ENCODE peak calls at places on chromosomes 11 and 22, in five cellular contexts. F is naive thymus-derived CD4-positive, alpha-beta T cell; L is lower lobe of right lung; I is OCI-LY7; T is upper lobe of right lung. Z is an unnamed sample.

GRCh38 chr11:74570266-74571061 is 21.9 kb upstream of the POLD3 start:
- DNase-seq in F (no peak), L (no peak), I (peak; percentile 59), T (no peak), Z (no peak)

GRCh38 chr11:68383976-68384501 is 71.6 kb downstream of the LRP5 start:
- DNase-seq in F (peak; percentile 44), L (peak; percentile 77), I (peak; percentile 56), T (no peak), Z (peak; percentile 71)

GRCh38 chr11:17063171-17064002 is 14.1 kb downstream of the RPS13 start:
- DNase-seq in F (no peak), L (peak; percentile 78), I (peak; percentile 32), T (peak; percentile 82), Z (no peak)

GRCh38 chr11:33178443-33179154 is 17.3 kb upstream of the CSTF3 start:
- DNase-seq in F (no peak), L (no peak), I (no peak), T (no peak), Z (no peak)

GRCh38 chr11:66891849-66892660 is 35.2 kb downstream of the LRFN4 start:
- DNase-seq in F (no peak), L (no peak), I (no peak), T (no peak), Z (peak; percentile 31)

GRCh38 chr11:82765466-82766034 is 31.9 kb upstream of the FAM181B start:
- DNase-seq in F (peak; percentile 22), L (no peak), I (no peak), T (no peak), Z (no peak)

GRCh38 chr11:10351435-10351767 is 46.5 kb downstream of the ADM start:
- DNase-seq in F (no peak), L (no peak), I (no peak), T (no peak), Z (no peak)

GRCh38 chr22:44702479-44703219 is 645 bp downstream of the PRR5 start:
- DNase-seq in F (peak; percentile 8), L (no peak), I (no peak), T (peak; percentile 76), Z (no peak)

GRCh38 chr22:23245045-23245798 is 64.9 kb downstream of the BCR start:
- DNase-seq in F (no peak), L (no peak), I (no peak), T (no peak), Z (no peak)

GRCh38 chr22:28768701-28769393 is 3.6 kb upstream of the CCDC117 start:
- DNase-seq in F (no peak), L (no peak), I (no peak), T (no peak), Z (no peak)

DNA sequence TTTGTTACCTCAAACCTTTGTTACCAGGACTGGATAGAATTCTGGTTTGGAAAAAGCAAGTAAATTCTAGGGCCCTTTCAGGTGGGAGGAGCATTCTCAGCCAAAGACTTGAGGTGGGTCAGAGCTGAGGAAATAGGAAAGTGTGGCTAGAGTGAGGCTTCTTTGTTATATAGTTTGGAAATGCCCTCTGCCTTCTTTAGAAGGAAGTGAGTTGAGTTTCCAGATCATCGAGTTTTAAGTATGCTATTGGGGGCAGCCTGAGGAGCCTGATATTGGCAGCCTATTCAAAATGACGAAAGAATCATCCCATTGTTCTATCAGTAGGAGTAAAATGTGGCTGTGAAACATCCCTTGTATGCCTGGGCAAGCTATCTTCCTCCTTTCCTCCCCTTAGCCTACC is 134.1 kb downstream of the ARHGAP42 start:
- DNase-seq in F (no peak), L (no peak), I (no peak), T (no peak), Z (no peak)
- H3K4me1 ChIP-seq in F (no peaks in the 10 kb centered on the region), L (no peaks in the 10 kb centered on the region), I (no peaks in the 10 kb centered on the region), T (no peaks in the 10 kb centered on the region), Z (no peaks in the 10 kb centered on the region)

GRCh38 chr11:78156081-78156844 is 16.8 kb upstream of the ALG8 start:
- DNase-seq in F (no peak), L (no peak), I (no peak), T (no peak), Z (no peak)
- H3K4me1 ChIP-seq in F (no peaks in the 10 kb centered on the region), L (no peaks in the 10 kb centered on the region), I (no peaks in the 10 kb centered on the region), T (no peaks in the 10 kb centered on the region), Z (peaks cover 28% of the 10 kb centered on the region)

DNA sequence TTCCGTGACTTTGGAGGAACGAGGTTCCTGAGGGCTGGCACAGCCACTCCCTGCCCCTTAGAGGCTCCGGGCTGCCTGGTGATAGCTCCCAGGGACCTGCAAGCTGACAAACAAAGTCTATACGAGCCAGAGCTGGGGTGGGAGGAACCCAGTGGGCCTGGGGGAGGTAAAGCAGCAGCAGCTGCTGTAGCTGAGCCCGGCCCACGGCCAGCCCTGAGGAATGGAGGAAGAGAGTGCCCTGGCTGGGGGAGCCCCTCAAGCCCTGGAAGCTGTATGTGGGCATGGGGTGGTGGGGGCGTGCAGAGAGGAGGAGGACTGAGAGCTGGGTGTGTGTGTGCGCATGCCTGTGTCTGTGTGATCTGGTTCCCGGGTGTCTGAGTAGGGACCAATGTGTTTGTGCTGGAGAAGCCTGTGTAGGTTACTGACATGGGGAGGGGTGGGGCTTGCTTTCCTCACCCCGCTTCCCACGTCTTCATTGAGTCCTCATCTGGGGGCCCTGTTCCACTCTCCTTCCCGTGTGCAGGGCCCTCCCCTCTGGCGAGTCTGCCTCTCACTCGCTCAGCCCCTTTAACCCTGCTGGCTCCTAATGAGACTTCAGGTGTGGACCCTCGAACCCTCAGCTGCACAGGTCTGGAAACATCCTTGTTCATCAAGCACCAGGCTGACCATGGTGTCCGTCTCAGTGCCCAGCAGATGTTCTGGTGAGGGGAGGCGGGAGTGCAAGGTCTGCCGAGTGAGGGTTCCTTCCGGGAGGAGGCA is 10.8 kb downstream of the ST3GAL4 start:
- DNase-seq in F (no peak), L (peak; percentile 60), I (no peak), T (peak; percentile 74), Z (no peak)
- H3K4me1 ChIP-seq in F (no peaks in the 10 kb centered on the region), L (peaks cover 24% of the 10 kb centered on the region), I (peaks cover 28% of the 10 kb centered on the region), T (peaks cover 22% of the 10 kb centered on the region), Z (peaks cover 5% of the 10 kb centered on the region)

DNA sequence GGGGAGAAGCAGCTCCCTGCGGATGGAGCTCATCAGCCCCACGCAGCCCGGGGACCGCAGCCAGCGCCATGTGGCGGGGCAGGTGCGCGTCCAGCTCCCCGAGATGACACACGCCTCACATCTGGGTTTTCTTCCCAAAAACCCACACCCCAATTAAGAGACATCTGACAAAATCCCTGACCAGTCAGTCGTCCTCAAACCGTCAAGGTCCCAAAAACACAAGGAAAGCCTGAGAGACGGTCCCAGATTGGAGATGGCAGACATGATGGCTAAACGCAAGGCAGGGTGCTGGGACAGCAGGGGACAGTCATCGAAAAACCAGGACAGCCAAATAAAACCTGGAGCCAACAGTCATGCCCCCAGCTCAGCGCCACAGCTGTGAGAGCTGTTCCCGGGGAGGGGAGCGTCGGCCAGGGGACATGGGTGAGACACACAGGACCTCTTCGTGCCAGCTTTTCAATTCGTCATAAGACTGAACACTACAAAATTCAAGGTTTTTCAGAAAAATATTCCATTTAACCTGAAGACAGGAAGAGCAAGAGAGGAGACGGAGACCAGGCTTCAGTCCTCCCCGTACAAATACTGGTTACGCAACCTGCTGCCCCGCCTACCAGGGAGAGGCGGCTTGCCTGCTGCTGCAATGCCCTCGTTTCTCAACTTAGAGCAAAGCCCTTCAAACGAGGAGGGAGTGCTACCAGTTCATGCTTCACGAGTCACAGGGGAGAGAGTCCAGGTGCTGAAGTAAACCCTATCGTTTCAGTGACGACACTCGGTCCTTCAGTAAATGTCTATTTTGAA is 10.5 kb downstream of the TOLLIP start:
- DNase-seq in F (no peak), L (peak; percentile 93), I (no peak), T (peak; percentile 95), Z (peak; percentile 84)
- H3K4me1 ChIP-seq in F (no peaks in the 10 kb centered on the region), L (peaks cover 51% of the 10 kb centered on the region), I (no peaks in the 10 kb centered on the region), T (peaks cover 53% of the 10 kb centered on the region), Z (no peaks in the 10 kb centered on the region)

GRCh38 chr22:17780741-17781318 is 6.6 kb upstream of the BID start:
- DNase-seq in F (no peak), L (no peak), I (no peak), T (no peak), Z (no peak)
- H3K4me1 ChIP-seq in F (peaks cover 50% of the 10 kb centered on the region), L (peaks cover 21% of the 10 kb centered on the region), I (peaks cover 52% of the 10 kb centered on the region), T (peaks cover 15% of the 10 kb centered on the region), Z (peaks cover 27% of the 10 kb centered on the region)

GRCh38 chr22:48238966-48239365 is 1476.5 kb downstream of the TBC1D22A start:
- DNase-seq in F (no peak), L (no peak), I (no peak), T (no peak), Z (no peak)

GRCh38 chr22:48240935-48241230 is 1478.4 kb downstream of the TBC1D22A start:
- DNase-seq in F (no peak), L (no peak), I (no peak), T (no peak), Z (no peak)

GRCh38 chr22:48240165-48240934 is 1477.9 kb downstream of the TBC1D22A start:
- DNase-seq in F (no peak), L (no peak), I (no peak), T (no peak), Z (no peak)

GRCh38 chr22:48238018-48238915 is 1475.8 kb downstream of the TBC1D22A start:
- DNase-seq in F (no peak), L (no peak), I (no peak), T (no peak), Z (no peak)

GRCh38 chr22:48239461-48240164 is 1477.2 kb downstream of the TBC1D22A start:
- DNase-seq in F (no peak), L (no peak), I (no peak), T (no peak), Z (no peak)
- H3K4me1 ChIP-seq in F (no peaks in the 10 kb centered on the region), L (no peaks in the 10 kb centered on the region), I (no peaks in the 10 kb centered on the region), T (no peaks in the 10 kb centered on the region), Z (no peaks in the 10 kb centered on the region)

GRCh38 chr11:120385110-120385509 is 48.9 kb downstream of the ARHGEF12 start:
- DNase-seq in F (no peak), L (no peak), I (no peak), T (no peak), Z (no peak)

GRCh38 chr11:120386318-120386717 is 50.1 kb downstream of the ARHGEF12 start:
- DNase-seq in F (no peak), L (no peak), I (no peak), T (no peak), Z (no peak)

GRCh38 chr11:120384476-120384875 is 48.3 kb downstream of the ARHGEF12 start:
- DNase-seq in F (no peak), L (no peak), I (no peak), T (no peak), Z (no peak)

GRCh38 chr11:120386774-120387371 is 50.7 kb downstream of the ARHGEF12 start:
- DNase-seq in F (no peak), L (no peak), I (no peak), T (no peak), Z (no peak)

GRCh38 chr11:120385690-120386089 is 49.5 kb downstream of the ARHGEF12 start:
- DNase-seq in F (no peak), L (no peak), I (no peak), T (no peak), Z (no peak)
- H3K4me1 ChIP-seq in F (no peaks in the 10 kb centered on the region), L (peaks cover 25% of the 10 kb centered on the region), I (no peaks in the 10 kb centered on the region), T (peaks cover 42% of the 10 kb centered on the region), Z (peaks cover 17% of the 10 kb centered on the region)

Z was measured in tibial artery.